ENCODE peak calls at places on chromosomes 3 and 15, in four cellular contexts. M is HepG2, V is GM12878, A is K562. C is an unnamed sample.

GRCh38 chr3:132638721-132639120 is 20.9 kb downstream of the ACAD11 start:
- DNase-seq in M (no peak), V (no peak), A (no peak), C (no peak)

GRCh38 chr15:91887921-91888373 is 34.4 kb downstream of the SLCO3A1 start:
- DNase-seq in M (no peak), V (no peak), A (no peak), C (no peak)

GRCh38 chr3:54123538-54124196 is 1.3 kb downstream of the CACNA2D3 start:
- DNase-seq in M (no peak), V (no peak), A (no peak), C (no peak)

GRCh38 chr3:55180161-55180560 is 252.3 kb upstream of the LRTM1 start:
- DNase-seq in M (no peak), V (no peak), A (no peak), C (no peak)

GRCh38 chr3:4741404-4742307 is 237.6 kb upstream of the BHLHE40 start:
- DNase-seq in M (peak; percentile 45), V (no peak), A (peak; percentile 88), C (no peak)

GRCh38 chr15:63892794-63893441 is 59.2 kb upstream of the HERC1 start:
- DNase-seq in M (no peak), V (peak; percentile 75), A (no peak), C (no peak)

GRCh38 chr3:182715006-182715405 is 78.3 kb upstream of the ATP11B start:
- DNase-seq in M (no peak), V (no peak), A (peak; percentile 41), C (no peak)

GRCh38 chr3:142649996-142650693 is 54.0 kb downstream of the PLS1 start:
- DNase-seq in M (no peak), V (no peak), A (no peak), C (no peak)

GRCh38 chr3:106745344-106746168 is 631.7 kb upstream of the CCDC54 start:
- DNase-seq in M (no peak), V (no peak), A (no peak), C (no peak)

GRCh38 chr3:73508330-73508954 is 116.3 kb downstream of the PDZRN3 start:
- DNase-seq in M (peak; percentile 44), V (no peak), A (peak; percentile 26), C (peak; percentile 54)

GRCh38 chr15:85551221-85551832 is 170.9 kb downstream of the AKAP13 start:
- DNase-seq in M (no peak), V (no peak), A (no peak), C (no peak)

GRCh38 chr3:170809021-170809974 is 60.7 kb downstream of the RPL22L1 start:
- DNase-seq in M (peak; percentile 30), V (no peak), A (peak; percentile 68), C (peak; percentile 47)

GRCh38 chr3:97763586-97764148 is 891 bp upstream of the ARL6 start:
- DNase-seq in M (no peak), V (no peak), A (peak; percentile 1), C (peak; percentile 16)

GRCh38 chr3:174907027-174907426 is 47.9 kb downstream of the NAALADL2 start:
- DNase-seq in M (no peak), V (no peak), A (no peak), C (no peak)

GRCh38 chr3:159200176-159200575 is 398.3 kb downstream of the MFSD1 start:
- DNase-seq in M (no peak), V (no peak), A (no peak), C (no peak)

GRCh38 chr15:55289573-55290360 is at the start of gene RAB27A:
- DNase-seq in M (peak; percentile 64), V (no peak), A (peak; percentile 90), C (peak; percentile 81)

GRCh38 chr3:195450731-195451229 is 8.0 kb upstream of the ACAP2 start:
- DNase-seq in M (no peak), V (no peak), A (no peak), C (no peak)

GRCh38 chr3:193176690-193177089 is 64.3 kb upstream of the PLAAT1 start:
- DNase-seq in M (no peak), V (no peak), A (no peak), C (no peak)

GRCh38 chr3:48157950-48158376 is 30.3 kb downstream of the CDC25A start:
- DNase-seq in M (peak; percentile 47), V (no peak), A (peak; percentile 84), C (peak; percentile 82)

GRCh38 chr15:62715946-62716345 is 326.6 kb upstream of the TPM1 start:
- DNase-seq in M (no peak), V (no peak), A (no peak), C (no peak)

GRCh38 chr15:44719293-44719999 is 8.1 kb downstream of the B2M start:
- DNase-seq in M (peak; percentile 29), V (peak; percentile 91), A (peak; percentile 13), C (no peak)

GRCh38 chr15:55829826-55830225 is 86.9 kb upstream of the PRTG start:
- DNase-seq in M (no peak), V (peak; percentile 32), A (no peak), C (no peak)

GRCh38 chr3:79651536-79652065 is 116.2 kb downstream of the ROBO1 start:
- DNase-seq in M (no peak), V (no peak), A (no peak), C (peak; percentile 21)

GRCh38 chr3:65761431-65761830 is 277.3 kb downstream of the MAGI1 start:
- DNase-seq in M (no peak), V (no peak), A (no peak), C (no peak)

GRCh38 chr15:60091150-60091549 is 87.0 kb downstream of the FOXB1 start:
- DNase-seq in M (peak; percentile 51), V (no peak), A (no peak), C (no peak)

GRCh38 chr3:47288966-47289910 is 6.5 kb downstream of the KLHL18 start:
- DNase-seq in M (no peak), V (no peak), A (no peak), C (no peak)

GRCh38 chr3:167729591-167729990 is 5.1 kb downstream of the PDCD10 start:
- DNase-seq in M (no peak), V (no peak), A (no peak), C (no peak)

GRCh38 chr3:61239871-61240270 is 11.4 kb downstream of the FHIT start:
- DNase-seq in M (no peak), V (no peak), A (no peak), C (no peak)

GRCh38 chr15:21261965-21262850 is 178.1 kb downstream of the POTEB3 start:
- DNase-seq in M (no peak), V (no peak), A (no peak), C (no peak)

GRCh38 chr3:12990306-12990705 is 82.9 kb downstream of the IQSEC1 start:
- DNase-seq in M (no peak), V (no peak), A (no peak), C (no peak)

GRCh38 chr3:23377928-23378672 is 175.0 kb downstream of the UBE2E2 start:
- DNase-seq in M (no peak), V (no peak), A (no peak), C (no peak)

GRCh38 chr3:147200545-147200944 is 205.8 kb downstream of the ZIC4 start:
- DNase-seq in M (no peak), V (no peak), A (no peak), C (no peak)

GRCh38 chr15:77907824-77908751 is 169.4 kb downstream of the TBC1D2B start:
- DNase-seq in M (peak; percentile 61), V (no peak), A (peak; percentile 44), C (peak; percentile 85)

GRCh38 chr3:112770907-112771306 is 75.8 kb downstream of the CD200R1L start:
- DNase-seq in M (no peak), V (no peak), A (peak; percentile 8), C (no peak)

GRCh38 chr3:112767177-112767576 is 79.5 kb downstream of the CD200R1L start:
- DNase-seq in M (no peak), V (peak; percentile 24), A (no peak), C (no peak)

GRCh38 chr3:112767777-112768176 is 78.9 kb downstream of the CD200R1L start:
- DNase-seq in M (no peak), V (no peak), A (no peak), C (no peak)

GRCh38 chr3:112770026-112770626 is 76.5 kb downstream of the CD200R1L start:
- DNase-seq in M (no peak), V (no peak), A (peak; percentile 38), C (peak; percentile 43)

GRCh38 chr3:112769624-112770023 is 77.0 kb downstream of the CD200R1L start:
- DNase-seq in M (no peak), V (no peak), A (no peak), C (no peak)
- TF ChIP-seq CREM in M (no peak), V (no peak), A (no peak), C (no peak)

GRCh38 chr3:188901126-188901525 is 270.6 kb upstream of the TPRG1 start:
- DNase-seq in M (no peak), V (no peak), A (no peak), C (no peak)
- TF ChIP-seq CREM in M (no peak), V (no peak), A (no peak), C (no peak)

GRCh38 chr3:166303685-166304084 is 466.5 kb upstream of the BCHE start:
- DNase-seq in M (no peak), V (no peak), A (no peak), C (no peak)
- TF ChIP-seq CREM in M (no peak), V (no peak), A (no peak), C (no peak)

DNA sequence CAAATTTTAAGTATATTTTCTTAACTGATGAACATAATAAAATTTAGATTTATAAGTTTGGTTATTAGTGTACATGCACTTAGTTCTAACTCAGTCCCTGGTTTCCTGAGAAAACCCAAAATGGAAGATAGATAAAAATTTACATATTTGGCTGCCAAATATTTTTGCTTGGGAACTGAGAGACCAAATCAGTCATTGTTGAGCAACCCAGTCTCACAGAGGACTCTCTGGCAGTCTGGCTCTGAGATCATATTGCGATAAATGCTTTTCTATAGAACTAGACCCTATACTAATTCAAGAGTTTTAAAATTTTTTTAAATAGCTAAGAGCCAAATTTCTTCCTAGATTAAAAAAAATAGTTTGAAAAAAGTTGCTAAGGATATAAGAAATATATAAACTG is 259.7 kb downstream of the MECOM start:
- DNase-seq in M (no peak), V (no peak), A (no peak), C (no peak)
- TF ChIP-seq CREM in M (no peak), V (no peak), A (no peak), C (no peak)

DNA sequence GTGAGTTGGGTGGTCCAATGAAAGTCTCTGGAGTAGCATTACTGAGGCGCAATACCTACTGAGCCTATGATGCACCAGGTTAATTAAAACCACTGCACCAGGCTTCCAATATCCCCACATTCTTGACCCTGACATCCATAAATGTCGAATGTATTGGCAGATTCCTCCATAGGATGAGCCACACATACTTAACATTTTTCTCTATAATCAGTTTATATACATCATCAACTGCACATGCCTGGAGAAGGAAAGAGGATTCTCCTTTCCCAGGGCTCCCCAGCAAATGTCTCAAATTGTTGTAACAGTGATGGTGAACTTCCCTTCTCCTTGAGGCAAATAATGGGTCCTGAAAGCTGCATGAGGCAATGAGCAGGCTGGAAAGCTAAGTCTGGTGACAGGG is 82.3 kb upstream of the LPP start:
- DNase-seq in M (no peak), V (no peak), A (no peak), C (no peak)
- TF ChIP-seq CREM in M (no peak), V (no peak), A (no peak), C (no peak)

C was measured in WTC11.